ENCODE peak calls at places on chromosomes 12 and 14, in four cellular contexts. One of them, this sample, is unnamed.
A peak's percentile ranks its signal among the peaks of the same experiment; 100 is the strongest.

GRCh38 chr12:31514912-31515311 is 76.0 kb downstream of the DENND5B start:
- DNase-seq in esophagus squamous epithelium: no peak
- DNase-seq in transverse colon: no peak
- DNase-seq in Peyer's patch: no peak
- DNase-seq in this sample: no peak

GRCh38 chr14:20679907-20680306 is 4.5 kb upstream of the RNASE4 start:
- DNase-seq in esophagus squamous epithelium: no peak
- DNase-seq in transverse colon: no peak
- DNase-seq in Peyer's patch: no peak
- DNase-seq in this sample: peak; percentile 65

GRCh38 chr12:108430245-108430644 is 84.8 kb upstream of the FICD start:
- DNase-seq in esophagus squamous epithelium: no peak
- DNase-seq in transverse colon: no peak
- DNase-seq in Peyer's patch: no peak
- DNase-seq in this sample: no peak

GRCh38 chr12:44159870-44160269 is 324.0 kb downstream of the TMEM117 start:
- DNase-seq in esophagus squamous epithelium: no peak
- DNase-seq in transverse colon: no peak
- DNase-seq in Peyer's patch: no peak
- DNase-seq in this sample: no peak

GRCh38 chr12:120212301-120212700 is 11.4 kb upstream of the RPLP0 start:
- DNase-seq in esophagus squamous epithelium: no peak
- DNase-seq in transverse colon: no peak
- DNase-seq in Peyer's patch: no peak
- DNase-seq in this sample: no peak

GRCh38 chr14:31934767-31935266 is 142.3 kb upstream of the ARHGAP5 start:
- DNase-seq in esophagus squamous epithelium: no peak
- DNase-seq in transverse colon: peak; percentile 67
- DNase-seq in Peyer's patch: peak; percentile 54
- DNase-seq in this sample: peak; percentile 48

GRCh38 chr12:9087087-9087835 is 28.5 kb downstream of the A2M start:
- DNase-seq in esophagus squamous epithelium: no peak
- DNase-seq in transverse colon: no peak
- DNase-seq in Peyer's patch: no peak
- DNase-seq in this sample: no peak

GRCh38 chr12:80087486-80088213 is 11.7 kb upstream of the OTOGL start:
- DNase-seq in esophagus squamous epithelium: no peak
- DNase-seq in transverse colon: no peak
- DNase-seq in Peyer's patch: no peak
- DNase-seq in this sample: no peak

GRCh38 chr14:26992403-26993115 is 394.7 kb upstream of the NOVA1 start:
- DNase-seq in esophagus squamous epithelium: no peak
- DNase-seq in transverse colon: no peak
- DNase-seq in Peyer's patch: no peak
- DNase-seq in this sample: no peak

GRCh38 chr12:99043319-99043914 is 398.3 kb downstream of the APAF1 start:
- DNase-seq in esophagus squamous epithelium: no peak
- DNase-seq in transverse colon: peak; percentile 37
- DNase-seq in Peyer's patch: peak; percentile 51
- DNase-seq in this sample: peak; percentile 76

GRCh38 chr12:109731806-109732205 is 18.2 kb downstream of the FAM222A start:
- DNase-seq in esophagus squamous epithelium: no peak
- DNase-seq in transverse colon: peak; percentile 1
- DNase-seq in Peyer's patch: peak; percentile 23
- DNase-seq in this sample: no peak

GRCh38 chr14:101500681-101501080 is 60.6 kb upstream of the DIO3 start:
- DNase-seq in esophagus squamous epithelium: no peak
- DNase-seq in transverse colon: no peak
- DNase-seq in Peyer's patch: peak; percentile 28
- DNase-seq in this sample: peak; percentile 5

GRCh38 chr12:122421263-122421814 is 1.1 kb downstream of the CLIP1 start:
- DNase-seq in esophagus squamous epithelium: no peak
- DNase-seq in transverse colon: peak; percentile 52
- DNase-seq in Peyer's patch: no peak
- DNase-seq in this sample: peak; percentile 76

GRCh38 chr12:6133642-6134041 is 9.2 kb upstream of the VWF start:
- DNase-seq in esophagus squamous epithelium: no peak
- DNase-seq in transverse colon: no peak
- DNase-seq in Peyer's patch: no peak
- DNase-seq in this sample: no peak

GRCh38 chr14:68724914-68725313 is 68.0 kb downstream of the ZFP36L1 start:
- DNase-seq in esophagus squamous epithelium: no peak
- DNase-seq in transverse colon: no peak
- DNase-seq in Peyer's patch: no peak
- DNase-seq in this sample: no peak

GRCh38 chr14:73785336-73785833 is 66.2 kb upstream of the PTGR2 start:
- DNase-seq in esophagus squamous epithelium: no peak
- DNase-seq in transverse colon: peak; percentile 49
- DNase-seq in Peyer's patch: peak; percentile 44
- DNase-seq in this sample: peak; percentile 27

GRCh38 chr14:61308198-61308597 is 13.2 kb upstream of the PRKCH start:
- DNase-seq in esophagus squamous epithelium: no peak
- DNase-seq in transverse colon: no peak
- DNase-seq in Peyer's patch: no peak
- DNase-seq in this sample: no peak

GRCh38 chr14:104547998-104548700 is 31.4 kb upstream of the C14orf180 start:
- DNase-seq in esophagus squamous epithelium: no peak
- DNase-seq in transverse colon: no peak
- DNase-seq in Peyer's patch: peak; percentile 22
- DNase-seq in this sample: peak; percentile 3

DNA sequence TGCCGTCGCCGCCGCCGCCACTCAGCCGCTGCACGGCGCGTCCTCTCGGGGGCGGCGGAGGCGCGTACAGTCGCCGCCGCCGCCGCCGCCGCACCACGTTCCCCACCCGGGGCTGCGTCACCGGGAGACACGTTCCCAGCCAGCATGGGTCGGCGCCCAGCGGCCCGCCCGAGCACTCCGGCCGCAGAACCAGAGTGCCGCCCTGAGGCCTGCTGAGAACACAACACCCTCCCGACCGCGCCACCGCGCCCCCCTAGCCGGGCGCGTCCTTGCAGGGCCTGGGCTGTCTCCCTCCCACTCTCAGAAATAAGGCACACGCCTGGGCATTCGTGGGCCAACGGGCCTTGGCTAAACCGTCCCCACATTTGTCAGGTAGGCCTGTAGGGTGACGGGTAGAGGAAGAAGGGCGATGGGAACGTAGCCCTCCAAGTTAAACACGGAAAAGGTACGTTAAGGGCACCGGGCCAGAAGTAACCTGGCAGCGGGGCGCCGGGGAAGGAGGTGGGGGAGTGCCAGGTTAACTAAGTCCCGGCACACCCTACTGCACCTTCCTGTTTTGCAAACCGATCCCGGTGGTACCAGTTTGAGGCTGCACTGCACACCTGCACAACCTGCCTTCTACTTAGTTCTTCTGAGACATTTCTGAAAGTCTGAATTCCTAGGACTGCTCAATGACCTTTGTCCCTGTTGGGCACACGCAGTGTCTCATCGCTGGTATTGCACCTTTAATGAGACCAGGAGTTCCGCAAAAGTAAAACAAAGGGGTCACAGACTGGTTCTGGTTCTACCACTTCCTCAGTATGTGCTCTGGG is at the start of gene MAP4K5:
- DNase-seq in esophagus squamous epithelium: peak; percentile 61
- DNase-seq in transverse colon: peak; percentile 94
- DNase-seq in Peyer's patch: peak; percentile 95
- DNase-seq in this sample: peak; percentile 95
- TF ChIP-seq POLR2A in esophagus squamous epithelium: no peak
- TF ChIP-seq POLR2A in transverse colon: peak; percentile 49
- TF ChIP-seq POLR2A in Peyer's patch: peak; percentile 58
- TF ChIP-seq POLR2A in this sample: peak; percentile 86

GRCh38 chr12:124149287-124149686 is 145.6 kb upstream of the RFLNA start:
- DNase-seq in esophagus squamous epithelium: no peak
- DNase-seq in transverse colon: no peak
- DNase-seq in Peyer's patch: no peak
- DNase-seq in this sample: no peak
- H3K27me3 ChIP-seq in esophagus squamous epithelium: no peaks in the 10 kb centered on the region
- H3K27me3 ChIP-seq in transverse colon: no peaks in the 10 kb centered on the region
- H3K27me3 ChIP-seq in Peyer's patch: no peaks in the 10 kb centered on the region
- H3K27me3 ChIP-seq in this sample: no peaks in the 10 kb centered on the region

GRCh38 chr12:12474931-12475485 is 87.7 kb downstream of the DUSP16 start:
- DNase-seq in esophagus squamous epithelium: no peak
- DNase-seq in transverse colon: no peak
- DNase-seq in Peyer's patch: no peak
- DNase-seq in this sample: no peak
- H3K27ac ChIP-seq in esophagus squamous epithelium: peak overlapping the region; percentile 62
- H3K27ac ChIP-seq in transverse colon: peak overlapping the region; percentile 29
- H3K27ac ChIP-seq in Peyer's patch: peak overlapping the region; percentile 57
- H3K27ac ChIP-seq in this sample: peak overlapping the region; percentile 64

GRCh38 chr12:645563-646071 is 17.6 kb downstream of the NINJ2 start:
- DNase-seq in esophagus squamous epithelium: no peak
- DNase-seq in transverse colon: no peak
- DNase-seq in Peyer's patch: no peak
- DNase-seq in this sample: peak; percentile 62

GRCh38 chr12:644818-645552 is 18.3 kb downstream of the NINJ2 start:
- DNase-seq in esophagus squamous epithelium: no peak
- DNase-seq in transverse colon: no peak
- DNase-seq in Peyer's patch: no peak
- DNase-seq in this sample: no peak

GRCh38 chr12:647713-648085 is 15.5 kb downstream of the NINJ2 start:
- DNase-seq in esophagus squamous epithelium: no peak
- DNase-seq in transverse colon: no peak
- DNase-seq in Peyer's patch: no peak
- DNase-seq in this sample: no peak

GRCh38 chr12:647039-647712 is 16.1 kb downstream of the NINJ2 start:
- DNase-seq in esophagus squamous epithelium: no peak
- DNase-seq in transverse colon: no peak
- DNase-seq in Peyer's patch: no peak
- DNase-seq in this sample: no peak

GRCh38 chr12:646303-647038 is 16.8 kb downstream of the NINJ2 start:
- DNase-seq in esophagus squamous epithelium: no peak
- DNase-seq in transverse colon: no peak
- DNase-seq in Peyer's patch: no peak
- DNase-seq in this sample: peak; percentile 17
- TF ChIP-seq POLR2A in esophagus squamous epithelium: no peak
- TF ChIP-seq POLR2A in transverse colon: no peak
- TF ChIP-seq POLR2A in Peyer's patch: no peak
- TF ChIP-seq POLR2A in this sample: no peak

DNA sequence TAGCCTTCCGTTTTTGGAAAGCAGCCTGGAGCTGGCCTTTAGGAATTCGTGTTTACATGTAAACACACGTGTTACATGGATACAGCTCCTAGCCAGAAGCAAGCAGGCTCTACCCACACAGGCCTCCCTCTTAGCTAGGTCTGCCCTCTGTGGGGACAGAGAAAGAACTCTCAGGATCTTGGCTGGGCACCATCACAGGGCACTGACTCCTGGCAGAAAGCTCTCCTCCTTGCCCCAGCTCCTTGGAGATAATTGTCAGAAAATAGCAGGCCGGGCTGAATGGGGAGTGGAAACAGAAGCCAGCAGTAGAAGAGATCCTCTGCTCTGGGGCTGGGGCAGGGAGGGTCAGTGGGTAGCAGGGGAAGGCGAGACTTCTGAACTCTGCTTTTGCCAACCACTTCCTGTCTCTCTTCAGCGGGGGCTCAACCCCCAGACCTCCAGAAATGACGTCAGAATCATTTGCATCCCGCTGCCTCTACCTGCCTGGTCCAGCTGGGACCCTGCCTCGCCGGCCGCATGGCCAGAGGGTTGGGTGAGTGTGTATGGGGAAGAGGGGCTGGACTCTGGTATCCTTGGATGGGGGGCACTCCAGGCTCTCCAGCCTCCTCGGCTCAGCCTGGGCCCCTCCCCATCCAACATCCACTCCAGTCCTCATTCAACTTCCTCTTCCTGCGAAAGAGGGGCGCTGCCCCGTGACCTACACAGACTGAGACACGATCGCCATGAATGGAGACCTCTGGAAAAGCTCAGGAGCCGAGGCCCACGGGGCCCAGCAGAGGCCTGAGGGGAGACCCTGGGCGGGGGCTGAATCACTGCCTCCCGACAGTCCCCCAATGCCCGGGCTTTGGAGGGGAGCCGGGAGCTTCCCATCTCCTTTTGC is 650 bp upstream of the HOXC4 start:
- DNase-seq in esophagus squamous epithelium: no peak
- DNase-seq in transverse colon: no peak
- DNase-seq in Peyer's patch: no peak
- DNase-seq in this sample: peak; percentile 57
- H3K27me3 ChIP-seq in esophagus squamous epithelium: no peaks in the 10 kb centered on the region
- H3K27me3 ChIP-seq in transverse colon: peaks cover 100% of the 10 kb centered on the region
- H3K27me3 ChIP-seq in Peyer's patch: no peaks in the 10 kb centered on the region
- H3K27me3 ChIP-seq in this sample: no peaks in the 10 kb centered on the region

DNA sequence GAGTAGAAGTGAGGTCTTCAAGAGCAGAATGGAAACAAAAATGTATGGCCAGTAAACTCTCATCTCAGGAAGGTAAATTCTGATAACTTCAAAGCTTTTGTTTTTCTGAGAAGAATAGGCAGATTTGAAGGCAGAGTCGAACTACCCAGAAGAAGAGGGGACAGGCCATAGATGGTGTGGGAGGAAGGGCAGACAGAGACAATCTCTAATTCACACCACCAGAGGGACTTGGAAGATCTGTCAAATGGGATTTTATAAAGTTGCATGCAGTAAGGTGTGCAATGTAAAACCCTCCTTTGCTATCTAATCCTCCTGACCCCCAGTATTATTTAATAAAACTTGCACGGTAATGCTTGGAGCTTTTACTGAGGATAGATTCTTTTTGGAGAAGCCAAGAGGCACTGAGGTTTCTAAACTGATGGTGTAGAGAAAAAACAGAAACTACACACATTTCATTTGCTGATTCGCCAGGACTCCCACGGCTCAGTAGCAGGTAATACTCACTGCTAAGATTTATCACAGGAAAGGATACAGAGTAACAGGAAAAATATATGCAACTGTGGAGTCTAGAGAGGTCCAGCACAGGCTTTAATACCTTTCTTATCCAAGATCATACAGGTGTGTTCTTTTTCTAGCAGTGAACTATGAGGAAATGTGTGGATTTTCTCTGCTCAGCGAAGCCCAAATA is 18.3 kb downstream of the SLC38A2 start:
- DNase-seq in esophagus squamous epithelium: no peak
- DNase-seq in transverse colon: no peak
- DNase-seq in Peyer's patch: no peak
- DNase-seq in this sample: no peak
- H3K27ac ChIP-seq in esophagus squamous epithelium: no peak overlapping the region
- H3K27ac ChIP-seq in transverse colon: no peak overlapping the region
- H3K27ac ChIP-seq in Peyer's patch: no peak overlapping the region
- H3K27ac ChIP-seq in this sample: no peak overlapping the region

GRCh38 chr12:57477710-57478681 is 1.7 kb downstream of the ARHGAP9 start:
- DNase-seq in esophagus squamous epithelium: no peak
- DNase-seq in transverse colon: no peak
- DNase-seq in Peyer's patch: no peak
- DNase-seq in this sample: peak; percentile 66

GRCh38 chr12:57474862-57475261 is 4.8 kb downstream of the ARHGAP9 start:
- DNase-seq in esophagus squamous epithelium: no peak
- DNase-seq in transverse colon: no peak
- DNase-seq in Peyer's patch: no peak
- DNase-seq in this sample: no peak

GRCh38 chr12:57475271-57476161 is 4.2 kb downstream of the ARHGAP9 start:
- DNase-seq in esophagus squamous epithelium: no peak
- DNase-seq in transverse colon: no peak
- DNase-seq in Peyer's patch: peak; percentile 59
- DNase-seq in this sample: peak; percentile 48

GRCh38 chr12:57476993-57477709 is 2.5 kb downstream of the ARHGAP9 start:
- DNase-seq in esophagus squamous epithelium: no peak
- DNase-seq in transverse colon: no peak
- DNase-seq in Peyer's patch: peak; percentile 45
- DNase-seq in this sample: no peak

GRCh38 chr12:57476162-57476992 is 3.3 kb downstream of the ARHGAP9 start:
- DNase-seq in esophagus squamous epithelium: no peak
- DNase-seq in transverse colon: peak; percentile 50
- DNase-seq in Peyer's patch: peak; percentile 52
- DNase-seq in this sample: no peak
- TF ChIP-seq POLR2A in esophagus squamous epithelium: no peak
- TF ChIP-seq POLR2A in transverse colon: no peak
- TF ChIP-seq POLR2A in Peyer's patch: no peak
- TF ChIP-seq POLR2A in this sample: no peak

GRCh38 chr12:102971227-102971626 is 13.8 kb downstream of the ASCL1 start:
- DNase-seq in esophagus squamous epithelium: no peak
- DNase-seq in transverse colon: no peak
- DNase-seq in Peyer's patch: no peak
- DNase-seq in this sample: no peak
- H3K27me3 ChIP-seq in esophagus squamous epithelium: peaks cover 5% of the 10 kb centered on the region
- H3K27me3 ChIP-seq in transverse colon: peaks cover 55% of the 10 kb centered on the region
- H3K27me3 ChIP-seq in Peyer's patch: no peaks in the 10 kb centered on the region
- H3K27me3 ChIP-seq in this sample: peaks cover 5% of the 10 kb centered on the region

This sample was measured in adrenal gland.